ENCODE peak calls at places on chromosomes 12 and 14, in ten cellular contexts. L is BJ; S is right atrium auricular region; W is CD4-positive, alpha-beta memory T cell; V is cardiac muscle cell; R is esophagus squamous epithelium; G is Caco-2; P is fibroblast of lung; X is SJSA1; F is left ventricle myocardium inferior. O is an unnamed sample.

GRCh38 chr14:36524874-36525745 is 5.1 kb upstream of the NKX2-1 start:
- DNase-seq in L (no peak), S (no peak), W (no peak), V (peak), R (no peak), G (peak), P (no peak), X (no peak), F (no peak), O (no peak)

GRCh38 chr12:120252071-120252906 is 13.2 kb downstream of the PXN start:
- DNase-seq in L (no peak), S (no peak), W (peak), V (no peak), R (no peak), G (no peak), P (no peak), X (no peak), F (no peak), O (no peak)

GRCh38 chr12:92596388-92596787 is 106.4 kb upstream of the PLEKHG7 start:
- DNase-seq in L (no peak), S (no peak), W (no peak), V (no peak), R (no peak), G (no peak), P (peak), X (no peak), F (no peak), O (no peak)

GRCh38 chr12:124713436-124714082 is 146.1 kb upstream of the NCOR2 start:
- DNase-seq in L (peak), S (peak), W (peak), V (no peak), R (no peak), G (no peak), P (peak), X (peak), F (no peak), O (peak)

GRCh38 chr14:55071870-55072640 is 20.6 kb downstream of the MAPK1IP1L start:
- DNase-seq in L (peak), S (no peak), W (peak), V (no peak), R (no peak), G (no peak), P (peak), X (no peak), F (peak), O (peak)

GRCh38 chr12:46391630-46392029 is 19.1 kb upstream of the SLC38A2 start:
- DNase-seq in L (no peak), S (no peak), W (no peak), V (no peak), R (no peak), G (no peak), P (peak), X (no peak), F (no peak), O (no peak)

GRCh38 chr14:52871606-52872005 is 79.2 kb downstream of the FERMT2 start:
- DNase-seq in L (no peak), S (no peak), W (no peak), V (no peak), R (no peak), G (no peak), P (no peak), X (no peak), F (no peak), O (no peak)

GRCh38 chr12:28872654-28873268 is 276.3 kb upstream of the FAR2 start:
- DNase-seq in L (no peak), S (no peak), W (no peak), V (peak), R (no peak), G (peak), P (peak), X (peak), F (no peak), O (peak)

GRCh38 chr14:102759416-102759815 is 17.8 kb upstream of the TRAF3 start:
- DNase-seq in L (no peak), S (no peak), W (no peak), V (no peak), R (no peak), G (no peak), P (no peak), X (no peak), F (no peak), O (no peak)

GRCh38 chr12:63294327-63294632 is 143.3 kb upstream of the AVPR1A start:
- DNase-seq in L (peak), S (no peak), W (no peak), V (no peak), R (no peak), G (peak), P (peak), X (peak), F (no peak), O (peak)

GRCh38 chr14:22847661-22848341 is 11.4 kb downstream of the MMP14 start:
- DNase-seq in L (no peak), S (no peak), W (no peak), V (no peak), R (no peak), G (no peak), P (peak), X (no peak), F (no peak), O (no peak)

GRCh38 chr12:6943719-6944380 is at the start of the genes C12orf57 and RNU7-1:
- DNase-seq in L (peak), S (peak), W (peak), V (peak), R (no peak), G (peak), P (peak), X (peak), F (peak), O (peak)

GRCh38 chr14:59252772-59253500 is 64.5 kb downstream of the DAAM1 start:
- DNase-seq in L (no peak), S (no peak), W (no peak), V (no peak), R (no peak), G (no peak), P (peak), X (no peak), F (no peak), O (no peak)

GRCh38 chr12:27969011-27969900 is 3.3 kb downstream of the PTHLH start:
- DNase-seq in L (no peak), S (no peak), W (no peak), V (peak), R (no peak), G (peak), P (peak), X (peak), F (peak), O (no peak)

GRCh38 chr12:19967486-19967885 is 400.9 kb upstream of the PDE3A start:
- DNase-seq in L (peak), S (no peak), W (no peak), V (no peak), R (no peak), G (no peak), P (peak), X (no peak), F (no peak), O (peak)

GRCh38 chr12:122955151-122955550 is 11.1 kb downstream of the ABCB9 start:
- DNase-seq in L (no peak), S (no peak), W (no peak), V (no peak), R (no peak), G (no peak), P (no peak), X (no peak), F (no peak), O (no peak)

GRCh38 chr12:113019045-113019444 is 37.5 kb upstream of the DTX1 start:
- DNase-seq in L (no peak), S (no peak), W (no peak), V (no peak), R (no peak), G (no peak), P (peak), X (no peak), F (no peak), O (no peak)

GRCh38 chr14:53999061-53999488 is 42.5 kb upstream of the BMP4 start:
- DNase-seq in L (peak), S (no peak), W (no peak), V (peak), R (no peak), G (peak), P (peak), X (peak), F (no peak), O (peak)

GRCh38 chr14:72715910-72716268 is 178.0 kb downstream of the DPF3 start:
- DNase-seq in L (no peak), S (peak), W (no peak), V (peak), R (no peak), G (no peak), P (no peak), X (no peak), F (peak), O (no peak)

GRCh38 chr12:43789941-43790340 is 16.2 kb downstream of the TWF1 start:
- DNase-seq in L (no peak), S (no peak), W (no peak), V (no peak), R (no peak), G (no peak), P (peak), X (no peak), F (no peak), O (no peak)

GRCh38 chr12:106090586-106091411 is 48.0 kb downstream of the NUAK1 start:
- DNase-seq in L (peak), S (peak), W (no peak), V (no peak), R (no peak), G (no peak), P (peak), X (peak), F (no peak), O (no peak)

GRCh38 chr12:109723311-109723791 is 9.7 kb downstream of the FAM222A start:
- DNase-seq in L (no peak), S (no peak), W (no peak), V (no peak), R (no peak), G (no peak), P (no peak), X (no peak), F (peak), O (no peak)

GRCh38 chr14:99173086-99173485 is 98.9 kb downstream of the BCL11B start:
- DNase-seq in L (no peak), S (no peak), W (no peak), V (no peak), R (no peak), G (no peak), P (no peak), X (no peak), F (no peak), O (no peak)

GRCh38 chr12:93759512-93760081 is 82.4 kb downstream of the CRADD start:
- DNase-seq in L (no peak), S (no peak), W (no peak), V (no peak), R (no peak), G (no peak), P (no peak), X (no peak), F (no peak), O (no peak)

GRCh38 chr12:104510873-104511243 is 54.1 kb downstream of the CHST11 start:
- DNase-seq in L (no peak), S (no peak), W (no peak), V (no peak), R (no peak), G (no peak), P (no peak), X (no peak), F (no peak), O (no peak)

GRCh38 chr14:30559638-30560071 is 697 bp downstream of the G2E3 start:
- DNase-seq in L (no peak), S (no peak), W (no peak), V (peak), R (no peak), G (no peak), P (peak), X (peak), F (no peak), O (no peak)

GRCh38 chr14:22008098-22008412 is 334.4 kb upstream of the OR4E1 start:
- DNase-seq in L (no peak), S (no peak), W (no peak), V (no peak), R (no peak), G (no peak), P (no peak), X (no peak), F (no peak), O (no peak)

GRCh38 chr14:104219731-104220224 is 81.4 kb downstream of the KIF26A start:
- DNase-seq in L (no peak), S (no peak), W (no peak), V (no peak), R (no peak), G (no peak), P (no peak), X (no peak), F (no peak), O (no peak)

GRCh38 chr14:96705422-96706092 is 91.6 kb upstream of the VRK1 start:
- DNase-seq in L (no peak), S (no peak), W (no peak), V (no peak), R (no peak), G (no peak), P (no peak), X (no peak), F (no peak), O (no peak)
- H3K4me3 ChIP-seq in L (no peak), S (no peak), W (no peak), V (no peak), R (no peak), G (no peak), P (no peak), X (no peak), F (no peak), O (no peak)

GRCh38 chr12:132617822-132618682 is 524 bp upstream of the P2RX2 start:
- DNase-seq in L (no peak), S (no peak), W (no peak), V (no peak), R (no peak), G (no peak), P (no peak), X (no peak), F (no peak), O (no peak)
- H3K4me3 ChIP-seq in L (no peak), S (peak), W (no peak), V (peak), R (no peak), G (no peak), P (peak), X (no peak), F (peak), O (no peak)

GRCh38 chr14:32898876-32899275 is 39.8 kb upstream of the NPAS3 start:
- DNase-seq in L (no peak), S (no peak), W (no peak), V (no peak), R (no peak), G (no peak), P (no peak), X (no peak), F (no peak), O (no peak)

GRCh38 chr14:32897724-32898064 is 41.0 kb upstream of the NPAS3 start:
- DNase-seq in L (no peak), S (no peak), W (no peak), V (no peak), R (no peak), G (no peak), P (no peak), X (no peak), F (no peak), O (no peak)

GRCh38 chr14:32900602-32901001 is 38.1 kb upstream of the NPAS3 start:
- DNase-seq in L (no peak), S (no peak), W (no peak), V (no peak), R (no peak), G (no peak), P (peak), X (no peak), F (no peak), O (no peak)

DNA sequence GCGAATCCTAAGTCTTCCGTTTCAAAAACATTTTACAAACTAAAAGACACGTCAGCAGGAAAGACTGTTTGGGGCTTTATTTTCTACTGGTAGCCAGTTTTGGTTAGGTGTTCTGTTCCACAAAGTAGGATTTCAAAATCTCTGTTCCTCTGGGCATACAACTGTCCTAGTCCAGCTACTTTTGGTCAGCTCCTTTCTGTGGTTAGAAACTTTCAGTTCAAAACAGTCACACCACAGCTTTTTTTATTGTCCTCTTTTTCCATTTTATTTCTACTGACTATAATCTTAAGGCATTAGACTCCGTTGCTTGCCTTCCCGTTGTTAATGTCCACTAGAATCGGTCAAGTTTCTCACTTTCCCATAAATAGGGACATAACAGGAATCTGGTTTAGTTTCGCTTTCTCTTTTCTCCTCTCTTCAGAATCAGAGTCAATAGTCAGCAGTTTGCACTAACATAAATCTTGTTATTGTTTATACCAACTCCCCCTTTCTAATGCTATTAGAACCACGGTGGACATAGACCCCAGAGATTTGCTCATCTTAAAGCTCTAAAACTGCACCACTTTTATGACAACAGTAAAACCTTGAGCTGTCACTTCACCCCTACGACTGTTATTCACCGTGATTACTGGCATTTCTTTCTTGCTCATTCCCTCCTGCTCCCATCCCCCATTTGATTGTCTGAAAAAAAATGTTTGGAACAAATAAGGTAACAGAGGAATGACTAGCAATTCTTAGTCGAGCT is 41.5 kb upstream of the NPAS3 start:
- DNase-seq in L (peak), S (no peak), W (no peak), V (no peak), R (no peak), G (no peak), P (peak), X (no peak), F (no peak), O (no peak)
- H3K4me3 ChIP-seq in L (peak), S (peak), W (peak), V (no peak), R (peak), G (no peak), P (peak), X (peak), F (peak), O (peak)

GRCh38 chr12:128267651-128268347 is 829 bp downstream of the TMEM132C start:
- DNase-seq in L (no peak), S (no peak), W (no peak), V (peak), R (no peak), G (no peak), P (no peak), X (no peak), F (no peak), O (no peak)
- H3K4me3 ChIP-seq in L (no peak), S (peak), W (no peak), V (peak), R (peak), G (no peak), P (no peak), X (no peak), F (peak), O (no peak)